ENCODE peak calls at places on chromosomes 1 and 21, in five cellular contexts. One of them, this sample, is unnamed.
A peak's percentile ranks its signal among the peaks of the same experiment; 100 is the strongest.

GRCh38 chr1:70504821-70505193 is 93.7 kb downstream of the CTH start:
- DNase-seq in GM23248: peak; percentile 88
- DNase-seq in memory B cell: no peak
- DNase-seq in islet precursor cell: peak; percentile 84
- DNase-seq in adipocyte: peak; percentile 75
- DNase-seq in this sample: peak; percentile 90

GRCh38 chr1:225329041-225329440 is 98.8 kb downstream of the LBR start:
- DNase-seq in GM23248: no peak
- DNase-seq in memory B cell: no peak
- DNase-seq in islet precursor cell: no peak
- DNase-seq in adipocyte: no peak
- DNase-seq in this sample: no peak

GRCh38 chr1:62307516-62308492 is 11.4 kb downstream of the KANK4 start:
- DNase-seq in adipocyte: no peak
- DNase-seq in GM23248: no peak
- DNase-seq in islet precursor cell: peak; percentile 96
- DNase-seq in memory B cell: no peak
- DNase-seq in this sample: no peak

GRCh38 chr1:184633785-184634184 is 120.9 kb downstream of the EDEM3 start:
- DNase-seq in GM23248: no peak
- DNase-seq in memory B cell: no peak
- DNase-seq in islet precursor cell: no peak
- DNase-seq in adipocyte: no peak
- DNase-seq in this sample: no peak

GRCh38 chr21:39715804-39716397 is 29.1 kb upstream of the IGSF5 start:
- DNase-seq in GM23248: peak; percentile 59
- DNase-seq in islet precursor cell: no peak
- DNase-seq in adipocyte: peak; percentile 82
- DNase-seq in memory B cell: peak; percentile 1
- DNase-seq in this sample: peak; percentile 40

GRCh38 chr1:97033949-97034348 is 312.4 kb downstream of the PTBP2 start:
- DNase-seq in islet precursor cell: no peak
- DNase-seq in memory B cell: no peak
- DNase-seq in GM23248: no peak
- DNase-seq in adipocyte: no peak
- DNase-seq in this sample: no peak

GRCh38 chr1:177255411-177255810 is 84.7 kb downstream of the BRINP2 start:
- DNase-seq in memory B cell: no peak
- DNase-seq in GM23248: peak; percentile 44
- DNase-seq in adipocyte: no peak
- DNase-seq in islet precursor cell: no peak
- DNase-seq in this sample: no peak

GRCh38 chr1:36304521-36304920 is 1.6 kb upstream of the SH3D21 start:
- DNase-seq in memory B cell: no peak
- DNase-seq in GM23248: no peak
- DNase-seq in islet precursor cell: no peak
- DNase-seq in adipocyte: no peak
- DNase-seq in this sample: no peak

GRCh38 chr1:174800221-174800791 is 199.4 kb upstream of the CACYBP start:
- DNase-seq in islet precursor cell: no peak
- DNase-seq in adipocyte: peak; percentile 34
- DNase-seq in memory B cell: no peak
- DNase-seq in GM23248: peak; percentile 39
- DNase-seq in this sample: peak; percentile 5

GRCh38 chr1:191757003-191757402 is 401.3 kb upstream of the RGS18 start:
- DNase-seq in adipocyte: peak; percentile 43
- DNase-seq in GM23248: no peak
- DNase-seq in islet precursor cell: no peak
- DNase-seq in memory B cell: no peak
- DNase-seq in this sample: no peak

GRCh38 chr1:61084560-61084991 is 2.2 kb downstream of the NFIA start:
- DNase-seq in islet precursor cell: no peak
- DNase-seq in memory B cell: no peak
- DNase-seq in GM23248: peak; percentile 24
- DNase-seq in adipocyte: no peak
- DNase-seq in this sample: no peak

GRCh38 chr1:244730153-244730933 is 77.4 kb downstream of the DESI2 start:
- DNase-seq in GM23248: peak; percentile 68
- DNase-seq in adipocyte: peak; percentile 61
- DNase-seq in islet precursor cell: peak; percentile 85
- DNase-seq in memory B cell: peak; percentile 21
- DNase-seq in this sample: peak; percentile 50

GRCh38 chr1:3003941-3004270 is 17.4 kb upstream of the ACTRT2 start:
- DNase-seq in adipocyte: no peak
- DNase-seq in islet precursor cell: no peak
- DNase-seq in GM23248: no peak
- DNase-seq in memory B cell: no peak
- DNase-seq in this sample: no peak

This sample was measured in AG10803.